ENCODE peak calls at places on chromosomes 11 and 22, in seven cellular contexts. I is A549, N is K562, Y is heart left ventricle, M is IMR-90, L is body of pancreas, G is upper lobe of left lung. O is an unnamed sample.

GRCh38 chr11:118705796-118706545 is 26.5 kb upstream of the TREH start:
- ATAC-seq in L (no peak), M (no peak), I (no peak), N (no peak), Y (no peak), G (no peak), O (no peak)

GRCh38 chr11:72136677-72137255 is 1.2 kb downstream of the FOLR3 start:
- ATAC-seq in I (no peak), L (no peak), N (no peak), Y (no peak), G (no peak), M (no peak), O (no peak)

GRCh38 chr11:70503878-70504240 is 105.5 kb downstream of the CTTN start:
- ATAC-seq in M (no peak), Y (no peak), L (no peak), I (peak; percentile 44), G (no peak), N (peak; percentile 40), O (no peak)

GRCh38 chr11:79062814-79063762 is 377.7 kb downstream of the TENM4 start:
- ATAC-seq in L (peak; percentile 78), G (no peak), N (peak; percentile 67), M (peak; percentile 60), Y (peak; percentile 67), I (peak; percentile 75), O (no peak)

GRCh38 chr11:69183613-69184012 is 27.9 kb downstream of the SMIM38 start:
- ATAC-seq in I (no peak), N (no peak), M (no peak), G (no peak), L (no peak), Y (no peak), O (no peak)

GRCh38 chr11:130720232-130720787 is 196.0 kb downstream of the SNX19 start:
- ATAC-seq in N (no peak), I (no peak), Y (no peak), L (no peak), G (no peak), M (no peak), O (no peak)

GRCh38 chr11:86255896-86256295 is 11.3 kb downstream of the EED start:
- ATAC-seq in G (no peak), L (no peak), I (no peak), Y (no peak), N (no peak), M (no peak), O (no peak)

GRCh38 chr11:2441171-2441570 is 3.1 kb downstream of the TRPM5 start:
- ATAC-seq in I (no peak), M (no peak), G (no peak), L (no peak), N (no peak), Y (no peak), O (no peak)

DNA sequence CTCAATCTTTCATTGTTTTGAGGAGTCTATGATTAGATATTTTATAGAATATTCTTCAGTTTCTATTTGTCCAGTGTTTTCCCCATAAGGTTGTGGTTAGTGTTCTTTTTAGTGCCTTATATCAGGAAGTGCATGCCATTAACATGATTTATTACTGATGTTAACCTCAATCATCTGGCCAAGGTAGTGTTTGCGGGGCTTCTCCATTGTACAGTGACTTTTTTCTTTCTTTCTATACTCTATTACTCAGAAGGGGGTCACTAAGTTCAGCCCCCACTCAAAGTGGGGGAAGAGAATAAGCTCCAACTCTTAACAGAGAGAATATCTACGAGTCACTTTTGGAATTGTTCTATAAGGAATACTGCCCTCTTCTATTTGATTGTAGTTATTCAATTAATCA is 415.8 kb downstream of the DYNC2H1 start:
- ATAC-seq in M (no peak), N (no peak), I (no peak), Y (no peak), L (no peak), G (no peak), O (no peak)
- H3K27ac ChIP-seq in M (no peak overlapping the region), N (no peak overlapping the region), I (no peak overlapping the region), Y (no peak overlapping the region), L (no peak overlapping the region), G (no peak overlapping the region), O (no peak overlapping the region)

DNA sequence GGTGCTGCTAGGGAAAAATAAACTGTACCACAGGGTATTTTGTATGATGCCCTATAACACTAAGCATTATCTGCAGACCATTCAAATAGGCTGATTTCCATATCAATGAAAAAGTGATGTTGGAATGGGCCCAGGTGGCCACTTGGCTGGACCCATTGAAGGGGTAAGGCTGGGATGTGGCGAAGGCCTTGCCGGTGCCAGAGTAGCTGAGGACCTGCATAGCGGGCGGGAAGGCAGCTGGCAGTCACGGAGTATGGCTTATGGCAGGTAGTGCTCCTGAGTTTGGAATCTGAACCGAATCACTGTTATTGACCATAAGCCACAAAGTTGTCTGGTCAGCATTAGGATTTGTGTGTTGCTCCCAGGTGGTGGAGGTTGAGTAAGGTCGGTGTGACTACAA is 131.0 kb downstream of the MICAL2 start:
- ATAC-seq in L (peak; percentile 39), I (no peak), N (no peak), M (no peak), Y (no peak), G (no peak), O (no peak)
- H3K4me1 ChIP-seq in L (peaks cover 77% of the 10 kb centered on the region), I (peaks cover 17% of the 10 kb centered on the region), N (peaks cover 13% of the 10 kb centered on the region), M (peaks cover 3% of the 10 kb centered on the region), Y (peaks cover 18% of the 10 kb centered on the region), G (peaks cover 4% of the 10 kb centered on the region), O (peaks cover 93% of the 10 kb centered on the region)

DNA sequence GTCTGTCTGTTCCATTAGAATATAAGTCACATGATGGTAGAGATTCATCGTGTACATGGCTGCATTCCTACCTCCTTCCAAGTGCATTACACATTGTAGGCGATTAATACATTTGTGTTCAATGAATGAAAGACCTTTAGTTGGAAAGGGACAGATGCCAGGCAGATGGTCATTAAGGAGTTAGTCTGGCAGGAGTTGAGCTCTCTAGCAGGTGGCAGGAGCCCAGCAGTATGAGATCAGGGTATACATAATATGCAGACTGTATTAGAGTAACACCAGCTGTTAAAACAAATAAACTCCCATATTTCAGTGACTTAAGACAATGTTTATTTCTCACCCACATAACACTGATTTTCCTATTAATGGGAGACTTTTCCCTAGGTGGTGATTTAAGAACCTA is 147.7 kb upstream of the LARGE1 start:
- ATAC-seq in L (no peak), Y (no peak), N (no peak), G (no peak), I (no peak), M (no peak), O (no peak)
- TF ChIP-seq POLR2A in L (no peak), Y (no peak), N (no peak), G (no peak), I (no peak), M (no peak), O (no peak)

GRCh38 chr11:11039249-11039965 is 181.6 kb upstream of the ZBED5 start:
- ATAC-seq in M (peak; percentile 82), L (no peak), G (no peak), Y (no peak), I (no peak), N (no peak), O (no peak)
- H3K27ac ChIP-seq in M (peak overlapping the region; percentile 40), L (no peak overlapping the region), G (no peak overlapping the region), Y (peak overlapping the region; percentile 75), I (no peak overlapping the region), N (no peak overlapping the region), O (peak overlapping the region; percentile 82)

GRCh38 chr22:25404923-25405853 is 159.3 kb upstream of the GRK3 start:
- ATAC-seq in N (peak; percentile 76), Y (peak; percentile 80), I (peak; percentile 63), L (peak; percentile 75), M (peak; percentile 83), G (peak; percentile 89), O (peak; percentile 87)
- H3K4me1 ChIP-seq in N (peaks cover 6% of the 10 kb centered on the region), Y (peaks cover 29% of the 10 kb centered on the region), I (peaks cover 31% of the 10 kb centered on the region), L (peaks cover 47% of the 10 kb centered on the region), M (peaks cover 30% of the 10 kb centered on the region), G (peaks cover 39% of the 10 kb centered on the region), O (peaks cover 26% of the 10 kb centered on the region)

GRCh38 chr11:35943761-35944502 is at the start of gene LDLRAD3:
- ATAC-seq in N (peak; percentile 95), M (peak; percentile 94), G (peak; percentile 94), L (peak; percentile 96), Y (peak; percentile 94), I (peak; percentile 93), O (peak; percentile 93)
- TF ChIP-seq POLR2A in N (no peak), M (peak; percentile 17), G (peak; percentile 46), L (peak; percentile 40), Y (no peak), I (peak; percentile 76), O (no peak)

GRCh38 chr11:62125316-62125715 is 1.5 kb downstream of the INCENP start:
- ATAC-seq in M (no peak), I (no peak), N (no peak), L (no peak), Y (no peak), G (no peak), O (no peak)

GRCh38 chr11:62125881-62126280 is 2.1 kb downstream of the INCENP start:
- ATAC-seq in M (no peak), G (no peak), I (no peak), Y (no peak), L (no peak), N (no peak), O (no peak)

GRCh38 chr11:62124186-62125113 is 639 bp downstream of the INCENP start:
- ATAC-seq in Y (peak; percentile 50), L (peak; percentile 9), N (peak; percentile 78), G (peak; percentile 57), M (peak; percentile 43), I (peak; percentile 53), O (peak; percentile 4)

GRCh38 chr11:62122076-62122475 is 1.7 kb upstream of the INCENP start:
- ATAC-seq in Y (no peak), M (no peak), I (peak; percentile 25), N (no peak), L (no peak), G (no peak), O (no peak)

DNA sequence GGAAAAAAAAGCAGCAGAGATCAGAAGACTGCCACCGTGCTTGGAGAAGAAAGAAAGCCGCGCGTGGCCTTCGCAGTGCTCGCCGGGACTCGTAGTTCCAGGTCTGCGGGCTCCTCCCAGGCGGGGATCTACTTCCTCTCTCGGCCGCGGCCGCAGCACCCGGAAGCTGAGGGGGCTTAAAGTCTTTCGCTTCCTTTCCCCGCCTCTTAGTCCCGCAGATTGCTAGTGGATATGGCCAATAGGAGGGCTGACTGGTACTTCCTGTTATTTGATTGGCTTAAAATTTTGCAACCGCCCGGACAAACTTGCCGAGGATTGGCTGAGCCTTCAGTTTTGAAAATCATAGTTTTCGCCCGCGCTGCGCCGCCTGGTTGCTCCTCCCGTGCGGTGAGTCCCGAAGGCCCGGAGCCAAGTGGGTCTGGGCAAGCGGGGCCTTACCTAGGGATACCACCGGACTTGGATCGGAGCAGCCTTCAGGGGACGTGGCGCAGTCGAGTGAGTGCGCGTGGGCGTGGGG is at the start of gene INCENP:
- ATAC-seq in Y (peak; percentile 99), I (peak; percentile 98), G (peak; percentile 99), M (peak; percentile 96), L (peak; percentile 100), N (peak; percentile 99), O (peak; percentile 100)
- H3K27ac ChIP-seq in Y (peak within 1 kb of the TSS; percentile 61), I (peak within 1 kb of the TSS; percentile 80), G (peak within 1 kb of the TSS; percentile 45), M (peak within 1 kb of the TSS; percentile 71), L (peak within 1 kb of the TSS; percentile 57), N (peak within 1 kb of the TSS; percentile 93), O (peak within 1 kb of the TSS; percentile 65)